ENCODE peak calls at places on chromosomes 16 and 17, in eight cellular contexts. G is mammary epithelial cell, T is ovary, E is right cardiac atrium, Z is kidney, K is HFF-Myc, U is mesenchymal stem cell, I is colonic mucosa. L is an unnamed sample.

GRCh38 chr17:37388266-37388665 is 12.5 kb downstream of the C17orf78 start:
- DNase-seq in K (no peak), T (no peak), E (no peak), U (peak), Z (no peak), G (peak), I (no peak), L (no peak)

GRCh38 chr16:78444-79145 is 570 bp downstream of the MPG start:
- DNase-seq in I (peak), Z (peak), K (no peak), U (peak), E (peak), T (no peak), G (no peak), L (peak)

GRCh38 chr16:67141391-67141790 is 9.4 kb downstream of the B3GNT9 start:
- DNase-seq in Z (no peak), I (no peak), G (no peak), T (no peak), K (no peak), U (no peak), E (no peak), L (no peak)

GRCh38 chr17:7018331-7018964 is 4.4 kb upstream of the BCL6B start:
- DNase-seq in Z (peak), G (no peak), I (peak), E (peak), U (no peak), K (no peak), T (peak), L (no peak)

GRCh38 chr16:69526831-69527655 is 38.7 kb upstream of the NFAT5 start:
- DNase-seq in T (no peak), U (no peak), E (no peak), G (no peak), K (no peak), I (no peak), Z (peak), L (no peak)

GRCh38 chr17:2062571-2063183 is 7.8 kb downstream of the HIC1 start:
- DNase-seq in I (no peak), Z (peak), K (no peak), G (no peak), E (peak), U (peak), T (peak), L (peak)

GRCh38 chr16:29699324-29700219 is 20.6 kb downstream of the QPRT start:
- DNase-seq in G (no peak), K (no peak), E (no peak), Z (no peak), T (no peak), I (no peak), U (no peak), L (no peak)

GRCh38 chr17:50950002-50950877 is 84.1 kb upstream of the TOB1 start:
- DNase-seq in K (peak), E (peak), G (peak), Z (peak), T (peak), I (peak), U (peak), L (peak)

GRCh38 chr16:79051313-79051712 is 549.2 kb downstream of the MAF start:
- DNase-seq in E (no peak), I (no peak), Z (no peak), G (no peak), K (no peak), U (no peak), T (no peak), L (no peak)

GRCh38 chr17:6487243-6488007 is 43.2 kb downstream of the PIMREG start:
- DNase-seq in G (no peak), U (no peak), I (no peak), K (no peak), E (peak), T (no peak), Z (peak), L (no peak)

GRCh38 chr17:60557805-60558204 is 31.8 kb upstream of the APPBP2 start:
- DNase-seq in Z (no peak), T (no peak), U (no peak), K (no peak), E (no peak), I (no peak), G (peak), L (no peak)

GRCh38 chr16:79391395-79391794 is 209.1 kb downstream of the MAF start:
- DNase-seq in I (no peak), K (no peak), E (no peak), U (no peak), Z (no peak), T (no peak), G (no peak), L (no peak)

GRCh38 chr16:17658881-17659280 is 188.1 kb upstream of the XYLT1 start:
- DNase-seq in K (no peak), E (no peak), T (no peak), I (no peak), U (no peak), Z (no peak), G (no peak), L (no peak)

GRCh38 chr17:39641883-39642282 is 4.9 kb downstream of the STARD3 start:
- DNase-seq in G (no peak), T (no peak), I (no peak), K (no peak), Z (no peak), E (no peak), U (no peak), L (no peak)

GRCh38 chr17:48642843-48643696 is 16.9 kb upstream of the HOXB9 start:
- DNase-seq in T (no peak), I (peak), U (no peak), Z (no peak), K (no peak), E (no peak), G (no peak), L (no peak)

GRCh38 chr16:49750341-49751011 is 105.4 kb downstream of the ZNF423 start:
- DNase-seq in I (no peak), K (no peak), U (peak), E (no peak), T (no peak), Z (no peak), G (no peak), L (no peak)

GRCh38 chr17:21039839-21040575 is 2.8 kb downstream of the USP22 start:
- DNase-seq in U (peak), E (peak), T (no peak), I (peak), Z (no peak), G (peak), K (no peak), L (peak)

GRCh38 chr16:88700636-88701482 is 5.3 kb downstream of the RNF166 start:
- DNase-seq in T (peak), K (peak), G (no peak), E (peak), I (peak), U (peak), Z (peak), L (peak)

GRCh38 chr17:47700471-47701449 is 6.8 kb downstream of the TBKBP1 start:
- DNase-seq in U (no peak), K (no peak), G (no peak), E (no peak), I (no peak), Z (no peak), T (no peak), L (no peak)

GRCh38 chr17:68732301-68732749 is 131.2 kb upstream of the FAM20A start:
- DNase-seq in G (peak), K (no peak), E (no peak), Z (no peak), U (no peak), I (no peak), T (no peak), L (no peak)

GRCh38 chr17:68734911-68735310 is 133.7 kb upstream of the FAM20A start:
- DNase-seq in T (no peak), U (no peak), E (no peak), Z (no peak), K (no peak), G (no peak), I (no peak), L (no peak)

GRCh38 chr17:68733241-68734176 is 132.3 kb upstream of the FAM20A start:
- DNase-seq in Z (no peak), I (no peak), G (no peak), K (peak), E (peak), U (peak), T (peak), L (peak)

GRCh38 chr17:68731465-68731864 is 130.3 kb upstream of the FAM20A start:
- DNase-seq in Z (no peak), G (no peak), E (no peak), K (no peak), I (no peak), T (no peak), U (no peak), L (no peak)

GRCh38 chr17:68734202-68734825 is 133.1 kb upstream of the FAM20A start:
- DNase-seq in G (no peak), U (no peak), E (no peak), Z (no peak), K (no peak), T (no peak), I (no peak), L (no peak)
- H3K4me3 ChIP-seq in G (no peak), U (no peak), E (no peak), Z (no peak), K (no peak), T (no peak), I (no peak), L (no peak)

DNA sequence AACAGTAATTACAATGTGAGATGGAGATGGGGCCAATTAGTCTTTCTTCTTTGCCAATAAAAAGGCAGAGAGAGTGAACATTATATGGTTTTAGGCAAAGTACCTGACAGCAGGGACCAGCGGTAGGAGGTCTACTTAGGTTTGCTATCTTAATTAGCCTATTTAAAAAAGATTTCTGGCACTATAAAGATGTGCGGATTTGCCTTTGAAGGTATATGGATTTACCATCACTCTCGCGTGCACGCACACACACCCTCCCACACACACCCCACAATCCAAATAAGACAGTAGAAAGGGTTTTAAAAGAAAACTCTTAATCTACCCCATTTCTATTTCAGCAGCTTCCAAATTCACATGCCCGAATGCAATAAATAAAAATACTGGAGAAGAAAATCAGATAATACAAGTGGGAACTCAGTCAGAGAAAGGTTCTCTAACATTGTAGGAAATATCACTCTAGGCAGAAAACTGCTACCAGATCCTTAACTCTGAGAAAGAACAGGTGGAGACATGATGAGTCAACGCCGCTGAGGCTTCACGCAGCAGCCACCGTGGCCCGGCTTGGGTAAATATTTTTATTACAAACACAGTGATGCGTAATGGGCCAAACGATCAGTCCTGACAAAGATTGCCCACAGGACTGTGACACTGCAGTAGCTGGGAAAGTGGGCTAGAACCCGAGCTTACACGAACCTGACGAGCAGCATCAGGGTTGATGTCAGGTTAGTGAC is 66.6 kb upstream of the AXIN2 start:
- DNase-seq in U (peak), Z (no peak), T (peak), I (peak), K (peak), E (no peak), G (peak), L (no peak)
- H3K4me3 ChIP-seq in U (no peak), Z (no peak), T (no peak), I (no peak), K (no peak), E (no peak), G (no peak), L (no peak)

GRCh38 chr17:80263253-80264047 is 2.8 kb downstream of the RNF213 start:
- DNase-seq in K (peak), I (peak), E (peak), Z (peak), G (peak), T (peak), U (peak), L (peak)
- H3K4me3 ChIP-seq in K (peak), I (peak), E (peak), Z (peak), G (no peak), T (peak), U (peak), L (no peak)

DNA sequence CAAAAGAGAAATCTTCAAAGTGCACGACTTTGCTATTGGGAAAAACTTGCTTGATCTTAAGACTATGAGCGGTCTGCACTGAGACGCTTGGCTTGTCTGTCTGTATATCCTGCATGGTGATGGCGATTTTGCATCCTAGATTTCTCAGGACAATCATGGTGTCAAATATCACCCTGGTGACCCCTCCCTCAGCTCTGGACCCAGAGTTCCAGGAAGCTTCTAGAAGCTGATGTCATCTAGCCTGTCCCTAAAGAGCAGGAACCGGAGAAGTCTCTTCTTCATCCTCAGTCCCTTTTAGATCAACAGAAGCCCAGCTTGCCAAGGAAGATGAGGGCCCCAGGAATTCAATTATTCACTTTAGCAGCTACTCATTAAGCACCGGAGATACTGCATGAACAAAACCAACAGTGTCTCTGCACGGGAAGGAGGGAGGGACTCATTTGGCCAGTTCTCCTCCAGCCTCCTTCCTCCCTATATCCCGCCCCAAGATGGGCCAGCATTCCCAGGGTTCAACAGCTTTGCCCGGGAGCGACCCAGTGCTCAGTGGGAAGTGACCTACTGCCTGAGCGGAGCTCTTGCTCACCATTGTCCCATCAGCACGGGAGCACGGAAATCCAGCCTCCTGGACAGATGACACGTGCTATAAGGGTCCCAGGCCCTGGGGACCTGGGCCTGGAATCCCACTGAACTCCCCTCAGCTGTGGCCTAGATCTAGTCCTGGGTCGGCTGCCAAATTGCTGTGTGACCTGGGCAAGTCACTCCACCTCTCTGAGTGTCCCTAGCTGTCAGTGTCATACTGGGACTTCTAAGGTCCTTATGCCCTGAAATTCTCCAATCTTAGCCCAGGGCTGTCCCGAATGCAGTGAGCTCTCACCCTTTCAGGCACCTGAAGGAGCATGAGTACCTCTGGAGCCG is 3.8 kb downstream of the EMP2 start:
- DNase-seq in K (no peak), E (no peak), U (peak), Z (no peak), T (no peak), G (no peak), I (no peak), L (no peak)
- H3K4me3 ChIP-seq in K (no peak), E (peak), U (peak), Z (no peak), T (no peak), G (no peak), I (no peak), L (no peak)